ENCODE peak calls at places on chromosomes 2 and 18, in four cellular contexts. R is AG09319, M is OCI-LY7, V is choroid plexus epithelial cell. I is an unnamed sample.

GRCh38 chr2:234950730-234951385 is 959 bp upstream of the SH3BP4 start:
- DNase-seq in R (no peak), M (no peak), V (peak), I (no peak)

GRCh38 chr2:207258191-207258991 is 92.6 kb upstream of the KLF7 start:
- DNase-seq in R (peak), M (no peak), V (peak), I (no peak)

GRCh38 chr2:232343816-232344215 is 34.7 kb upstream of the ALPP start:
- DNase-seq in R (no peak), M (no peak), V (no peak), I (no peak)

GRCh38 chr2:39451954-39452353 is 14.9 kb upstream of the MAP4K3 start:
- DNase-seq in R (no peak), M (no peak), V (no peak), I (no peak)

GRCh38 chr2:105598853-105599252 is 145.9 kb upstream of the NCK2 start:
- DNase-seq in R (no peak), M (no peak), V (no peak), I (no peak)

GRCh38 chr2:238528953-238529781 is 102.4 kb downstream of the ASB1 start:
- DNase-seq in R (peak), M (no peak), V (peak), I (no peak)

GRCh38 chr2:164826293-164827243 is 15.1 kb downstream of the COBLL1 start:
- DNase-seq in R (peak), M (no peak), V (peak), I (no peak)

GRCh38 chr2:54081574-54081973 is 33.8 kb upstream of the ACYP2 start:
- DNase-seq in R (no peak), M (no peak), V (peak), I (no peak)

GRCh38 chr2:135819211-135819610 is 17.8 kb downstream of the LCT start:
- DNase-seq in R (no peak), M (peak), V (peak), I (no peak)

GRCh38 chr2:33059452-33060156 is 112.9 kb downstream of the LTBP1 start:
- DNase-seq in R (no peak), M (no peak), V (peak), I (no peak)

GRCh38 chr18:46156838-46157237 is 52.7 kb downstream of the HAUS1 start:
- DNase-seq in R (no peak), M (no peak), V (no peak), I (no peak)

GRCh38 chr2:88133875-88134274 is 6.0 kb upstream of the FABP1 start:
- DNase-seq in R (no peak), M (no peak), V (no peak), I (no peak)

GRCh38 chr18:1663879-1664705 is 759.4 kb downstream of the ADCYAP1 start:
- DNase-seq in R (no peak), M (peak), V (peak), I (peak)

GRCh38 chr2:119943058-119943457 is 69.8 kb upstream of the EPB41L5 start:
- DNase-seq in R (peak), M (no peak), V (peak), I (no peak)

GRCh38 chr18:68662779-68663178 is 52.1 kb downstream of the TMX3 start:
- DNase-seq in R (no peak), M (no peak), V (peak), I (no peak)

GRCh38 chr2:63023444-63023843 is 27.2 kb upstream of the OTX1 start:
- DNase-seq in R (no peak), M (peak), V (peak), I (no peak)
- TF ChIP-seq CTCF in R (no peak), M (peak), V (peak), I (no peak)

DNA sequence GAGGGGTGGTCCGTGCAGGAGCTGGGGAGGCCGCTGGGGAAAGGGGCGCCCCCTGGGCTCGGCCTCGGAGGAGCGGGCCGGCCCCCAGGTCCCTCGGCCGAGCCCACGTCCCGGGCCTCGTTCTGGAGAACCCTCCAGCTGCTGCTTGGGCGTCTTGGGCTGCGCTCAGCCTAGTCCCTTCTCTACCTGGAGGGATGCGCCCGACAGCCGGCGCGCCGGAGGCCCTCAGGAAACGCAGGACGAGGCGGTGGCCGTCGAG is 293 bp upstream of the D2HGDH start:
- DNase-seq in R (no peak), M (no peak), V (no peak), I (no peak)
- TF ChIP-seq CTCF in R (no peak), M (peak), V (no peak), I (peak)

DNA sequence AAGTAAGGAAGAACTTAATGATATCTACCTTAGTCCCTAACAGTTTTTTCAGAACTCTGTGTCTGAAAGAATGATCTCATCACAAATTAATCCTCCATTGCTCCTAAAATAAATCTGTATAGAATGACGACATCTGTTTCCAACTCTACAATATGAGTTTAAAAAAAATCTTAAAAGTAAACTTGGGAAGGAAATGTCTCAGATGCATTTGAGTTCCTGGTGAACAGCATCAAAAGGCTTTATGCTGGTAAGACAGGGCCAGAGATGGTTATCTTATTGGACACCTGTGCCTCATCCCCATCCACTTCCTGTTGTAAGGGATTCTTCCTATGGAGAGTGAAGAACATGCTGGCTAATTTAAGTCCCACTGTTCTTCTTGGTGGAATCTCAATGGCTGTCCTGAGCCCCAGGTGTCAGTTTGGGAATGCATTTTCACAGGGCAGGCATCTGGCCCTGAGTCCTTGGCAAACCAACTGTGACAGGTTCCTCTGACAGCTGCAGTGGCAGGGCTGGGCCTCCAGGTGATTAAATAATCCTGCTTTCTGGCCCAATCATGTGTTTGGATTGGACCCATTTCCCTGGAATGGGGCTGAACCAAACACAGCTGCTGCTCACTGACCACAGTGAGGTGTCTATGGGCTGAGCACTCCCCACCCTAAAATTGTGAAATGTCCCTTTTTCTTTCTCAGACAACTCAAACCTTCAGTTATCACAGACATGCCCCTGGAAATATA is 12.9 kb upstream of the NCKAP5 start:
- DNase-seq in R (no peak), M (no peak), V (peak), I (no peak)
- TF ChIP-seq CTCF in R (no peak), M (no peak), V (no peak), I (no peak)

DNA sequence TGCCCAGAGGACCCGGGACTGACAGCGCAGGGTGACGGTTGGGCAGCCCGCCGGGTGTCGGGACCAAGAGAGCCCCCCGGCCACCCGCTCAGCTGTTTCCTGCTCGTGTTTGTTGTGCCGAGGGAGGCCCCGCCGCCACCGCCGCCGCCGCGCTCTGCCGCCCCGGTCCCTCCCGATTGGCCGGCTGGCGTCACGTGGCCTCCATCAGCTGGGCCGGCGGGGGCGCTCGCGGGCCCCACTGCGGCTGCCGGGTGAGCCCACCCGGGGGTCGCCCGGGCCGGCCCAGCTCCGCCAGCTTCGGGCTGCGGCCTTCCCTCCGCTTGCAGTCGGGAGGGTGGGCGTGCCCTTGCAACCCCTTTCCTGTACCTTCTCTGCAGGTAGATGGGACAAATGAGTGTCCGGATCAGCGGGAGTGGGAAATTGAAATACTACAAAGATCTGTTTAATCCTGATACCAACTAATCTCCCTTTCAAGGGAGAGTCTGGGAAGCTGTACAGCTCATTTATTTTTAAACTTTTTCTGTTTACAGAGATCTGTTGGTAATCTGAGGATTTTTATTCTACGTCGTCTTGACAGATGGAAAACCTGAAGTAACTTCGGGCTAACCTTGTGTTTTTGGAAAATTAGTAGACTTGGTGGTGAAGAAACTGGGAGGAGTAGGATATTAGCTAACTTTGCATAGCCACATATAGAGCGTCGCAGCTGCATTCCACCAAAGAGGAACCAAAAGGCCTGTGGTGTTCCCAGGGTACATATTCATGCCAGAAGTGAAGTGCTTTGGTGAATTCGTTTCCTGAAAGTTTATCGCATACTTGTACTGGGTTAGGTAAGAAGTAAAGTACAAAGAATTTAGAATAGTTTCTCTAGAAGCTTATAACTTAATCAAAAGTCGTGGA is 1.2 kb downstream of the YPEL5 start:
- DNase-seq in R (peak), M (peak), V (peak), I (peak)
- TF ChIP-seq CTCF in R (peak), M (peak), V (peak), I (peak)

DNA sequence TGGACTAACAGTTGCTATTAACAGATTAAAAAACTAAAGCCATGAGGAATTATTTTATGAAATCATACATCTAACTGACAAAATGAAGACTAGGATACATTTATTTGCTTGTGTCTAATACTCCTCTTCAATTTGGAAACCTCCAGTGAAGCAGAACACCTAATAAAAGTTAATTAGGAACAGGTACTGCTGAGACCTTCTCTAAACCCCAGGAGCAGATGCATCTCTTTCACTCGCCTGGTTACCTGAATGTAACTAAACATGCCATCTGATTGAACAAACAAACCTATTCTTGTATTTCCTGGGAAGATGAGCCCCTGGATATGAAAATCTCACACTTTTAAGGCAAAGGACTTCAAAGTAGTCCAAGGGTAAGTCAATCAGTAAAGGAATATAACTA is 898.2 kb downstream of the NRXN1 start:
- DNase-seq in R (no peak), M (no peak), V (no peak), I (no peak)
- TF ChIP-seq CTCF in R (no peak), M (no peak), V (no peak), I (no peak)

GRCh38 chr2:184527058-184527457 is 71.3 kb upstream of the ZNF804A start:
- DNase-seq in R (no peak), M (peak), V (no peak), I (no peak)
- TF ChIP-seq CTCF in R (no peak), M (peak), V (peak), I (no peak)

I was measured in progenitor cell of endocrine pancreas.